ENCODE peak calls at places on chromosome 21, in four cellular contexts. Q is PC-3; Y is pancreas; R is CD8-positive, alpha-beta T cell. K is an unnamed sample.

GRCh38 chr21:46416551-46416950 is 42.1 kb upstream of the DIP2A start:
- DNase-seq in Q (no peak), Y (no peak), R (no peak), K (no peak)

GRCh38 chr21:39840373-39841097 is 26.7 kb upstream of the PCP4 start:
- DNase-seq in Q (no peak), Y (no peak), R (no peak), K (no peak)

GRCh38 chr21:39924577-39925308 is 57.5 kb downstream of the PCP4 start:
- DNase-seq in Q (no peak), Y (no peak), R (no peak), K (no peak)

GRCh38 chr21:32914424-32915070 is 111.2 kb upstream of the OLIG2 start:
- DNase-seq in Q (no peak), Y (no peak), R (no peak), K (peak; percentile 50)

GRCh38 chr21:26920055-26920454 is 46.8 kb downstream of the ADAMTS5 start:
- DNase-seq in Q (no peak), Y (no peak), R (no peak), K (no peak)

GRCh38 chr21:42362700-42363099 is 3.6 kb downstream of the TFF1 start:
- DNase-seq in Q (no peak), Y (no peak), R (no peak), K (no peak)

GRCh38 chr21:41366522-41367151 is 4.8 kb downstream of the MX2 start:
- DNase-seq in Q (peak; percentile 89), Y (no peak), R (no peak), K (no peak)

GRCh38 chr21:17463441-17463840 is 49.4 kb upstream of the CXADR start:
- DNase-seq in Q (no peak), Y (no peak), R (no peak), K (no peak)

GRCh38 chr21:30579351-30579750 is 10.8 kb downstream of the KRTAP22-2 start:
- DNase-seq in Q (no peak), Y (no peak), R (no peak), K (no peak)

GRCh38 chr21:45942011-45942546 is 39.5 kb upstream of the COL6A1 start:
- DNase-seq in Q (no peak), Y (no peak), R (no peak), K (no peak)

DNA sequence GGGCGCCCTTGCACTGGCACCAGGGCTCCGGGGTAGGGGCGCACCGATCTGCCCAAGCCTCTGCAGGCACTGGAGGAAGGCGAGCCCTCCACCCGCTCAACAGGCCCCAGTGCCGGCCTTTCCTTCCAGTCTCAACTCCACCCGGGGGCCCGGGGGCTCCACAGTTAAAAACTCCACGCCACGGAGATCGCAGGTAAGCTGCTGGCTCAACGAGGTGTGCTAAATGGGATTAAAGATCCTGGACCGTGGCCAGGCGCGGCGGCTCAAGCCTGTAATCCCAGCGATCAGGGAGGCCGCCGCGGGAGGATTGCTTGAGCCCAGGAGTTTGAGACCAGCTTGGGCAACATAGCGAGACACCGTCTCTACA is 536 bp downstream of the HSF2BP start:
- DNase-seq in Q (no peak), Y (peak; percentile 74), R (no peak), K (no peak)
- H3K27ac ChIP-seq in Q (peak overlapping the region; percentile 41), Y (peak overlapping the region; percentile 82), R (peak overlapping the region; percentile 86), K (peak overlapping the region; percentile 82)

GRCh38 chr21:29024474-29025327 is at the start of gene USP16:
- DNase-seq in Q (peak; percentile 99), Y (peak; percentile 95), R (peak; percentile 92), K (peak; percentile 97)
- TF ChIP-seq CTCF in Q (no peak), Y (peak; percentile 10), R (no peak), K (no peak)

GRCh38 chr21:15732996-15733329 is 3.2 kb downstream of the USP25 start:
- DNase-seq in Q (no peak), Y (no peak), R (no peak), K (no peak)
- H3K4me3 ChIP-seq in Q (peak overlapping the region; percentile 85), Y (no peak overlapping the region), R (peak overlapping the region; percentile 43), K (peak overlapping the region; percentile 82)

GRCh38 chr21:37408464-37409193 is 42.1 kb downstream of the DYRK1A start:
- DNase-seq in Q (no peak), Y (no peak), R (no peak), K (no peak)
- H3K27ac ChIP-seq in Q (no peak overlapping the region), Y (no peak overlapping the region), R (no peak overlapping the region), K (no peak overlapping the region)

GRCh38 chr21:44511938-44512275 is 28.1 kb downstream of the KRTAP10-1 start:
- DNase-seq in Q (no peak), Y (peak; percentile 33), R (no peak), K (no peak)

GRCh38 chr21:44511219-44511937 is 28.6 kb downstream of the KRTAP10-1 start:
- DNase-seq in Q (no peak), Y (peak; percentile 58), R (no peak), K (no peak)

GRCh38 chr21:44510109-44510507 is 29.9 kb downstream of the KRTAP10-1 start:
- DNase-seq in Q (peak; percentile 24), Y (no peak), R (no peak), K (no peak)

GRCh38 chr21:44509539-44509938 is 30.5 kb downstream of the KRTAP10-1 start:
- DNase-seq in Q (peak; percentile 76), Y (peak; percentile 98), R (no peak), K (peak; percentile 35)

DNA sequence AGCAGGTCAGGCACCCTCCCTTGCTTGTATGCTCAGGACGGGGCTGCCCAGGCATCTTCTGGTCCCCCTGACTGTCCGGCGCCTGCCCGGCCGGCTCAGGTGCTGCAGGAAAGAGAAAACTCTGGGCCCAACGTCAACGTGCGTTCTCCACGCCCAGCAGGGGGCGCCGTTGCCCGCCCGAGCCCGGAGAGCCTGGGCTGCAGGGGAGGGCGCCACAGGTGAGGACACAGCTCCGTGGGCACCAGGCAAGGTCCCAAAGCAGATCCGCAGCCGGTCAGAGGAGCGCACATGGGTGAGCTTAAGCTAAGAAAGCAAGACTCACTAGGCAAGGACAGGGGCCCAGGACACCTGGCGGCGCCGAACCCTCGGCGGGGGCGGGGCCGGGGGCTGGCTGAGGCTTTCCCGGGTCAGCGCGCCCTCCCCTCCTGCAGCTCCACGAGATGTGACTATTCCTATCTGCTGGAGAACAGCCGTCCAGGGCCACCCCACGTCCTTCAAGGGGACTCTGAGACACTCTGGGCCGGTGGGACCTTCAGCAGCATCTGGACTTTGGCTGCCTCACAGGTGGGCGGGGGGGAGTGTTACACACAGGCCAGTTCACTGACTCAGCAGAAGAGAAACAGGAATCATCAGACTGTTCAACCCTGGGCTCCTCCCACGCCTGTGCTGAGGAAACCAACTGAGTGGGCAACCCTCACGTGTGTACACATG is 29.3 kb downstream of the KRTAP10-1 start:
- DNase-seq in Q (peak; percentile 88), Y (peak; percentile 87), R (peak; percentile 79), K (peak; percentile 54)
- TF ChIP-seq CTCF in Q (peak; percentile 97), Y (peak; percentile 81), R (peak; percentile 93), K (peak; percentile 90)

DNA sequence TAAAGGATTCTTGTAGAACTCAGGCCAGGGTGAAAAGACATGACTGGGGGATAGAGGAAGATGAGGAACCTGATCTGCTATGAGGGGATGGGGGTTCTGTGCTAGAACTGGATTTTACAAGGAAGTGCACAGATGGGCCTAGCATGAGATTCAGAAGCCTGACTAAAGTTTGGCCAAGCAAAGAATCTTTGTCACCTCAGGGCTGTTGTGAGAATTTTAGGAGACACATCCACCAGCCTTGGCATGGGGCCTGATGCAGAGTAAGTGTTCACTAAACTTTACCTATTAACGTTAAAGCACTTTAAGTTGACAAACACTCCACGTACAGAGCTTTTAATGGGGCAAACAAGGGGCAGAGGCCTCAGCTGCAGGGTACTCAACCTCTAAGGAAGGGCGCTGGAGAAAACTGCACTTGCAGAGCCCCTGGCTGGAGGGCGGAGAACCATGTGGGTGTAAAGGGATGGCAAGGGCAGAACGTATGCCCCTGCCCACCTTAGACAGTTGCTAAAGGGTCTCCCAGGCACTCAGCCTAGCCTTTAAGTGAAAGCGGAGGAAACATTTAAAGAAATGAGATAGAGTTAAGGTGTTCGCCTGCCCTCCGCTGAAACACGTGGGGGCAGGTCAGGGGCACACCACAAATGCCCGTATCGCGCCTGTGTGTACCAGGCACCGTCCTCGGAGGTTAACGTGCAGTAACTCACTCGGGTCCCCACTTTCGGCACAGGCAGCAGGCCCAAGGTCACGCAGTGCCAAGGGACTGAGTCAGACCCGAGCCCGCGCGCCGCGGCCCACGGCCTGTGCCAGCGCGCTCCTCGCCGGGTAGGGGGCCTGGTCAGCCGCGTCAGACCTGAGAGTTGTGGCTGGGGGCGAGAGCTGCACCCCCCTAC is 990 bp upstream of the MRPS6 start:
- DNase-seq in Q (peak; percentile 27), Y (peak; percentile 90), R (no peak), K (peak; percentile 16)
- H3K4me3 ChIP-seq in Q (peak overlapping the region; percentile 70), Y (peak overlapping the region; percentile 52), R (peak overlapping the region; percentile 56), K (peak overlapping the region; percentile 94)